ENCODE peak calls at places on chromosome 20, in four cellular contexts. One of them, this sample, is unnamed.

GRCh38 chr20:1946762-1947534 is 46.9 kb downstream of the PDYN start:
- DNase-seq in activated gamma-delta T cell treated with anti-CD3 and anti-CD28 coated beads, Interleukin-2, amount 50 U/mL, for 16 hours: no peak
- DNase-seq in SJSA1: no peak
- DNase-seq in kidney glomerular epithelial cell: no peak
- DNase-seq in this sample: peak

GRCh38 chr20:32957451-32957850 is 46.8 kb downstream of the SUN5 start:
- DNase-seq in activated gamma-delta T cell treated with anti-CD3 and anti-CD28 coated beads, Interleukin-2, amount 50 U/mL, for 16 hours: no peak
- DNase-seq in SJSA1: no peak
- DNase-seq in kidney glomerular epithelial cell: peak
- DNase-seq in this sample: no peak

GRCh38 chr20:35398660-35399144 is 13.1 kb downstream of the UQCC1 start:
- DNase-seq in activated gamma-delta T cell treated with anti-CD3 and anti-CD28 coated beads, Interleukin-2, amount 50 U/mL, for 16 hours: no peak
- DNase-seq in SJSA1: no peak
- DNase-seq in kidney glomerular epithelial cell: no peak
- DNase-seq in this sample: no peak

GRCh38 chr20:44836596-44837120 is 26.3 kb upstream of the RIMS4 start:
- DNase-seq in activated gamma-delta T cell treated with anti-CD3 and anti-CD28 coated beads, Interleukin-2, amount 50 U/mL, for 16 hours: no peak
- DNase-seq in SJSA1: no peak
- DNase-seq in kidney glomerular epithelial cell: no peak
- DNase-seq in this sample: no peak

GRCh38 chr20:24608926-24609667 is 139.7 kb downstream of the SYNDIG1 start:
- DNase-seq in activated gamma-delta T cell treated with anti-CD3 and anti-CD28 coated beads, Interleukin-2, amount 50 U/mL, for 16 hours: no peak
- DNase-seq in SJSA1: no peak
- DNase-seq in kidney glomerular epithelial cell: no peak
- DNase-seq in this sample: no peak

GRCh38 chr20:53829706-53830521 is 236.3 kb upstream of the ZNF217 start:
- DNase-seq in activated gamma-delta T cell treated with anti-CD3 and anti-CD28 coated beads, Interleukin-2, amount 50 U/mL, for 16 hours: no peak
- DNase-seq in SJSA1: peak
- DNase-seq in kidney glomerular epithelial cell: peak
- DNase-seq in this sample: peak

GRCh38 chr20:64234291-64234791 is 21.2 kb upstream of the PCMTD2 start:
- DNase-seq in activated gamma-delta T cell treated with anti-CD3 and anti-CD28 coated beads, Interleukin-2, amount 50 U/mL, for 16 hours: no peak
- DNase-seq in SJSA1: no peak
- DNase-seq in kidney glomerular epithelial cell: no peak
- DNase-seq in this sample: no peak

GRCh38 chr20:32157611-32158010 is 48.1 kb downstream of the TM9SF4 start:
- DNase-seq in activated gamma-delta T cell treated with anti-CD3 and anti-CD28 coated beads, Interleukin-2, amount 50 U/mL, for 16 hours: no peak
- DNase-seq in SJSA1: no peak
- DNase-seq in kidney glomerular epithelial cell: no peak
- DNase-seq in this sample: no peak

GRCh38 chr20:56504373-56505005 is 20.1 kb upstream of the FAM209A start:
- DNase-seq in activated gamma-delta T cell treated with anti-CD3 and anti-CD28 coated beads, Interleukin-2, amount 50 U/mL, for 16 hours: no peak
- DNase-seq in SJSA1: no peak
- DNase-seq in kidney glomerular epithelial cell: no peak
- DNase-seq in this sample: no peak

GRCh38 chr20:10467985-10468845 is 33.1 kb downstream of the SLX4IP start:
- DNase-seq in activated gamma-delta T cell treated with anti-CD3 and anti-CD28 coated beads, Interleukin-2, amount 50 U/mL, for 16 hours: no peak
- DNase-seq in SJSA1: no peak
- DNase-seq in kidney glomerular epithelial cell: no peak
- DNase-seq in this sample: no peak

GRCh38 chr20:4415281-4415680 is 306.4 kb upstream of the PRND start:
- DNase-seq in activated gamma-delta T cell treated with anti-CD3 and anti-CD28 coated beads, Interleukin-2, amount 50 U/mL, for 16 hours: no peak
- DNase-seq in SJSA1: no peak
- DNase-seq in kidney glomerular epithelial cell: no peak
- DNase-seq in this sample: no peak

GRCh38 chr20:8721098-8721497 is 347.8 kb upstream of the PLCB4 start:
- DNase-seq in activated gamma-delta T cell treated with anti-CD3 and anti-CD28 coated beads, Interleukin-2, amount 50 U/mL, for 16 hours: no peak
- DNase-seq in SJSA1: peak
- DNase-seq in kidney glomerular epithelial cell: peak
- DNase-seq in this sample: peak

GRCh38 chr20:44324343-44324742 is 12.5 kb upstream of the R3HDML start:
- DNase-seq in activated gamma-delta T cell treated with anti-CD3 and anti-CD28 coated beads, Interleukin-2, amount 50 U/mL, for 16 hours: no peak
- DNase-seq in SJSA1: no peak
- DNase-seq in kidney glomerular epithelial cell: no peak
- DNase-seq in this sample: peak

GRCh38 chr20:44495257-44495656 is 19.6 kb downstream of the TTPAL start:
- DNase-seq in activated gamma-delta T cell treated with anti-CD3 and anti-CD28 coated beads, Interleukin-2, amount 50 U/mL, for 16 hours: no peak
- DNase-seq in SJSA1: no peak
- DNase-seq in kidney glomerular epithelial cell: peak
- DNase-seq in this sample: no peak

GRCh38 chr20:54290636-54291035 is 82.7 kb downstream of the PFDN4 start:
- DNase-seq in activated gamma-delta T cell treated with anti-CD3 and anti-CD28 coated beads, Interleukin-2, amount 50 U/mL, for 16 hours: no peak
- DNase-seq in SJSA1: no peak
- DNase-seq in kidney glomerular epithelial cell: no peak
- DNase-seq in this sample: no peak

GRCh38 chr20:25009218-25010145 is 16.9 kb upstream of the APMAP start:
- DNase-seq in activated gamma-delta T cell treated with anti-CD3 and anti-CD28 coated beads, Interleukin-2, amount 50 U/mL, for 16 hours: no peak
- DNase-seq in SJSA1: peak
- DNase-seq in kidney glomerular epithelial cell: no peak
- DNase-seq in this sample: no peak

GRCh38 chr20:32476684-32477593 is 108.2 kb downstream of the NOL4L start:
- DNase-seq in activated gamma-delta T cell treated with anti-CD3 and anti-CD28 coated beads, Interleukin-2, amount 50 U/mL, for 16 hours: no peak
- DNase-seq in SJSA1: no peak
- DNase-seq in kidney glomerular epithelial cell: no peak
- DNase-seq in this sample: no peak

GRCh38 chr20:33231237-33231636 is 4.6 kb upstream of the BPIFA1 start:
- DNase-seq in activated gamma-delta T cell treated with anti-CD3 and anti-CD28 coated beads, Interleukin-2, amount 50 U/mL, for 16 hours: no peak
- DNase-seq in SJSA1: no peak
- DNase-seq in kidney glomerular epithelial cell: no peak
- DNase-seq in this sample: no peak

GRCh38 chr20:63540417-63541186 is 3.4 kb upstream of the PTK6 start:
- DNase-seq in activated gamma-delta T cell treated with anti-CD3 and anti-CD28 coated beads, Interleukin-2, amount 50 U/mL, for 16 hours: no peak
- DNase-seq in SJSA1: no peak
- DNase-seq in kidney glomerular epithelial cell: no peak
- DNase-seq in this sample: no peak

GRCh38 chr20:46348972-46349741 is 40.9 kb upstream of the CDH22 start:
- DNase-seq in activated gamma-delta T cell treated with anti-CD3 and anti-CD28 coated beads, Interleukin-2, amount 50 U/mL, for 16 hours: peak
- DNase-seq in SJSA1: peak
- DNase-seq in kidney glomerular epithelial cell: peak
- DNase-seq in this sample: peak

GRCh38 chr20:62860391-62860923 is 1.2 kb downstream of the TCFL5 start:
- DNase-seq in activated gamma-delta T cell treated with anti-CD3 and anti-CD28 coated beads, Interleukin-2, amount 50 U/mL, for 16 hours: no peak
- DNase-seq in SJSA1: no peak
- DNase-seq in kidney glomerular epithelial cell: no peak
- DNase-seq in this sample: no peak

GRCh38 chr20:5513975-5514516 is 197.3 kb upstream of the PROKR2 start:
- DNase-seq in activated gamma-delta T cell treated with anti-CD3 and anti-CD28 coated beads, Interleukin-2, amount 50 U/mL, for 16 hours: no peak
- DNase-seq in SJSA1: peak
- DNase-seq in kidney glomerular epithelial cell: no peak
- DNase-seq in this sample: peak

GRCh38 chr20:46851746-46852145 is 42.9 kb upstream of the EYA2 start:
- DNase-seq in activated gamma-delta T cell treated with anti-CD3 and anti-CD28 coated beads, Interleukin-2, amount 50 U/mL, for 16 hours: no peak
- DNase-seq in SJSA1: no peak
- DNase-seq in kidney glomerular epithelial cell: no peak
- DNase-seq in this sample: no peak

GRCh38 chr20:12252793-12253192 is 335.1 kb downstream of the BTBD3 start:
- DNase-seq in activated gamma-delta T cell treated with anti-CD3 and anti-CD28 coated beads, Interleukin-2, amount 50 U/mL, for 16 hours: no peak
- DNase-seq in SJSA1: no peak
- DNase-seq in kidney glomerular epithelial cell: no peak
- DNase-seq in this sample: no peak

GRCh38 chr20:36482044-36482473 is 59.3 kb upstream of the MYL9 start:
- DNase-seq in activated gamma-delta T cell treated with anti-CD3 and anti-CD28 coated beads, Interleukin-2, amount 50 U/mL, for 16 hours: no peak
- DNase-seq in SJSA1: no peak
- DNase-seq in kidney glomerular epithelial cell: no peak
- DNase-seq in this sample: no peak

GRCh38 chr20:25223179-25223661 is 24.7 kb upstream of the PYGB start:
- DNase-seq in activated gamma-delta T cell treated with anti-CD3 and anti-CD28 coated beads, Interleukin-2, amount 50 U/mL, for 16 hours: no peak
- DNase-seq in SJSA1: peak
- DNase-seq in kidney glomerular epithelial cell: peak
- DNase-seq in this sample: peak

This sample was measured in small intestine.